ENCODE peak calls at places on chromosome 11, in ten cellular contexts. W, B, Y, J, H, M, G, F, Q and L are unnamed samples. For H3K9me3, the result is how much of the 10 kb centered on the place peaks cover.

GRCh38 chr11:10752061-10752460 is 1.0 kb downstream of the CTR9 start:
- DNase-seq in J (no peak), Y (no peak), Q (no peak), F (no peak), H (no peak), W (no peak), G (no peak), B (peak), M (no peak), L (no peak)

GRCh38 chr11:87097582-87097981 is 59.8 kb downstream of the TMEM135 start:
- DNase-seq in B (peak), W (no peak), G (peak), F (no peak), M (peak), Q (peak), Y (peak), J (peak), H (peak), L (peak)

GRCh38 chr11:57798905-57799559 is 37.4 kb downstream of the CTNND1 start:
- DNase-seq in G (no peak), J (no peak), B (no peak), F (peak), H (peak), Y (no peak), W (peak), Q (peak), M (peak), L (peak)

GRCh38 chr11:86916330-86916729 is 38.9 kb downstream of the FZD4 start:
- DNase-seq in B (no peak), Y (no peak), J (no peak), G (no peak), Q (no peak), W (no peak), F (no peak), H (peak), M (no peak), L (no peak)

GRCh38 chr11:19951558-19952083 is 208.7 kb downstream of the DBX1 start:
- DNase-seq in W (no peak), H (peak), Y (peak), F (no peak), J (no peak), M (no peak), G (peak), Q (no peak), B (peak), L (peak)

GRCh38 chr11:11218287-11218986 is 134.6 kb downstream of the CSNK2A3 start:
- DNase-seq in J (no peak), W (peak), Q (peak), G (no peak), M (peak), F (no peak), B (peak), H (no peak), Y (no peak), L (no peak)

GRCh38 chr11:10478066-10478465 is 23.0 kb downstream of the AMPD3 start:
- DNase-seq in B (no peak), F (no peak), G (no peak), Y (no peak), M (no peak), J (no peak), H (no peak), Q (no peak), W (no peak), L (no peak)

GRCh38 chr11:77351281-77351905 is 49.9 kb upstream of the GDPD4 start:
- DNase-seq in Y (no peak), F (no peak), J (no peak), B (no peak), W (no peak), G (no peak), M (no peak), H (peak), Q (no peak), L (no peak)

GRCh38 chr11:24925091-24925490 is 428.2 kb downstream of the LUZP2 start:
- DNase-seq in M (no peak), B (no peak), F (no peak), W (no peak), G (no peak), Q (no peak), H (no peak), J (no peak), Y (no peak), L (no peak)

GRCh38 chr11:121443688-121444275 is 8.3 kb upstream of the SORL1 start:
- DNase-seq in M (no peak), J (no peak), H (no peak), Q (no peak), Y (no peak), G (no peak), W (no peak), B (no peak), F (no peak), L (no peak)

GRCh38 chr11:79165908-79166307 is 274.9 kb downstream of the TENM4 start:
- DNase-seq in J (no peak), Q (no peak), W (no peak), B (no peak), M (no peak), H (no peak), G (no peak), F (no peak), Y (no peak), L (no peak)

GRCh38 chr11:65118097-65118837 is 766 bp upstream of the ZNHIT2 start:
- DNase-seq in Y (no peak), G (no peak), M (no peak), H (no peak), F (no peak), B (no peak), Q (no peak), J (no peak), W (peak), L (no peak)

DNA sequence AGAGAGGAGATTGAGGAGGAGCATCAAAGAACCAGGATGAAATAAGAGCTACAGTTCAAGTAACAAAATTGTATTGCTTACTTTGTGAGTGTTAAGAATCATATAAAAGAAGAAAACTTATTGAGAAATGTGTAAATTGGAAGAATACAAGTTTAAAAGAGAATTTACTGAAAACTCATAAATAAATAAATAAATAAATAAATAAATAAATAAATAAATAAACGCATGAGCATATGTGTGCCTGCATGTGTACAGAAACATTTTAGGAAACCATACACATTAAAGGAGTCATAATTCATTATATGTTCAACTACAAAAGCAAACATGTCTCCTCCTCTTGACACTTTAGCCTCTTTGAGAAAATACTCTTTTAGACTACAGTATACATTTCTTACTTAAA is 42.6 kb downstream of the CNTN5 start:
- DNase-seq in H (no peak), Y (no peak), B (no peak), M (no peak), Q (no peak), G (no peak), W (no peak), J (no peak), F (no peak), L (no peak)
- H3K9me3 ChIP-seq in H (under half), Y (under half), B (under half), M (under half), Q (under half), G (under half), W (under half), J (under half), F (under half), L (under half)

GRCh38 chr11:70530629-70531185 is 132.4 kb downstream of the CTTN start:
- DNase-seq in J (no peak), F (no peak), Y (no peak), W (no peak), G (no peak), M (no peak), Q (no peak), H (no peak), B (no peak), L (no peak)
- H3K9me3 ChIP-seq in J (under half), F (under half), Y (under half), W (under half), G (under half), M (under half), Q (under half), H (under half), B (under half), L (under half)

GRCh38 chr11:70820311-70820710 is 422.0 kb downstream of the CTTN start:
- DNase-seq in G (no peak), J (no peak), M (no peak), F (no peak), B (no peak), Q (no peak), W (no peak), H (no peak), Y (no peak), L (no peak)
- H3K9me3 ChIP-seq in G (under half), J (under half), M (under half), F (under half), B (under half), Q (under half), W (under half), H (under half), Y (under half), L (under half)

GRCh38 chr11:114617157-114618124 is 21.9 kb upstream of the NXPE4 start:
- DNase-seq in W (no peak), Y (no peak), G (no peak), M (peak), B (no peak), Q (no peak), F (no peak), J (no peak), H (no peak), L (no peak)
- H3K9me3 ChIP-seq in W (under half), Y (under half), G (under half), M (under half), B (half or more), Q (under half), F (under half), J (half or more), H (under half), L (under half)

DNA sequence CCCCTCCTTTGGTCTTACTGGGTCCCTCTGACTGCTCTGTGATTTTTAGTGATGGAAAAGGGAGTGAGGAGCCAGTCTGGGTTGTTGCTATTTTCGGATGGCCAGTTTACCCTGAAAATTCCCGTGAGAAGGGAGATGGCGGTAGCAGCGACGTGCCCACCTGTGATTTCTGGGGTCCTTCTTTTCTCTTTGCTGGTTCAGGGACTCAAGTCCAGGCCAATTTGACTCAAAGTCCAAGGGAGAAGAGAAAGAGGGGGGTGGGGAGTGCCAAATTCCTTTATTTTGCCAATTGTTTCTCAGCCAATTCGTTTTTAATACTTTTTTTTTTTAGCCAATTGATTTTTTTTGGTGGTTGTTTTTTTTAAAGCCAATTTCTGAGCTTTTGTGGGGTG is 7.0 kb downstream of the IGF2 start:
- DNase-seq in M (no peak), J (no peak), H (no peak), G (no peak), Y (no peak), F (no peak), B (no peak), W (no peak), Q (no peak), L (no peak)
- H3K9me3 ChIP-seq in M (under half), J (under half), H (under half), G (under half), Y (under half), F (under half), B (under half), W (under half), Q (under half), L (under half)

GRCh38 chr11:70578371-70578770 is 180.0 kb downstream of the CTTN start:
- DNase-seq in B (no peak), Y (no peak), G (no peak), M (no peak), J (no peak), W (no peak), F (no peak), H (no peak), Q (no peak), L (peak)

GRCh38 chr11:70580036-70580805 is 181.9 kb downstream of the CTTN start:
- DNase-seq in M (no peak), H (no peak), Q (no peak), F (no peak), W (no peak), J (no peak), Y (no peak), B (no peak), G (no peak), L (peak)

GRCh38 chr11:70578831-70579230 is 180.5 kb downstream of the CTTN start:
- DNase-seq in M (no peak), G (no peak), B (no peak), F (no peak), H (no peak), Y (no peak), J (no peak), Q (no peak), W (no peak), L (peak)

GRCh38 chr11:70577948-70578347 is 179.6 kb downstream of the CTTN start:
- DNase-seq in J (no peak), Q (no peak), Y (no peak), H (no peak), G (no peak), F (no peak), B (no peak), W (no peak), M (no peak), L (no peak)

DNA sequence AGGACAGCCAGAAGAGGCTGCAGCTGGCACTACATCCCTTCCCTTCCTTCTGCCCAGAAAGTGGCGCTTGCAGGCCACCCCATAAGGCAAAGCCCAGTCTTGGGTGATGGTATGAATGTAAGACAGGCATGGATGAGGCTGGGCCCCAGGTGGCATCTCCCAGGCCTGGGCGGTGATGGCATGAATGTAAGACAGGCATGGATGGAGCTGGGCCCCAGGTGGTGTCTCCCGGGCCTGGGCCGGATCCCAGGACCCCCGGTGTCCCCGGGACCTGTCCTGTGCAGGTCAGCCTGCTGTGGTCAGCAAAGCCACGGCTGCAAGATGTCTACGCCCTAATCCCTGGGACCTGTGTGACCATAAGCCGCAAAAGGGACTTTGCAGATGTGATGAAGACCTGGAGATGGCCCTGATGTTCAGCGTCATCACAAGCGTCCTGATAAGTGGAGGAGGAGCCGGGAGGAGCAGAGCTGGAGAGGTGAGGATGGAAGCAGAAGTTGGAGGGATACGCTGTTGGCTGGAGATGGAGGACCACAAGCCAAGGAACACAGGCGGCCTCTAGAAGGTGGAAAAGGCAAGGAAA is 181.1 kb downstream of the CTTN start:
- DNase-seq in Q (no peak), W (no peak), G (no peak), Y (no peak), B (no peak), F (no peak), M (no peak), H (no peak), J (no peak), L (no peak)
- H3K9me3 ChIP-seq in Q (under half), W (under half), G (under half), Y (under half), B (under half), F (under half), M (under half), H (under half), J (under half), L (under half)

DNA sequence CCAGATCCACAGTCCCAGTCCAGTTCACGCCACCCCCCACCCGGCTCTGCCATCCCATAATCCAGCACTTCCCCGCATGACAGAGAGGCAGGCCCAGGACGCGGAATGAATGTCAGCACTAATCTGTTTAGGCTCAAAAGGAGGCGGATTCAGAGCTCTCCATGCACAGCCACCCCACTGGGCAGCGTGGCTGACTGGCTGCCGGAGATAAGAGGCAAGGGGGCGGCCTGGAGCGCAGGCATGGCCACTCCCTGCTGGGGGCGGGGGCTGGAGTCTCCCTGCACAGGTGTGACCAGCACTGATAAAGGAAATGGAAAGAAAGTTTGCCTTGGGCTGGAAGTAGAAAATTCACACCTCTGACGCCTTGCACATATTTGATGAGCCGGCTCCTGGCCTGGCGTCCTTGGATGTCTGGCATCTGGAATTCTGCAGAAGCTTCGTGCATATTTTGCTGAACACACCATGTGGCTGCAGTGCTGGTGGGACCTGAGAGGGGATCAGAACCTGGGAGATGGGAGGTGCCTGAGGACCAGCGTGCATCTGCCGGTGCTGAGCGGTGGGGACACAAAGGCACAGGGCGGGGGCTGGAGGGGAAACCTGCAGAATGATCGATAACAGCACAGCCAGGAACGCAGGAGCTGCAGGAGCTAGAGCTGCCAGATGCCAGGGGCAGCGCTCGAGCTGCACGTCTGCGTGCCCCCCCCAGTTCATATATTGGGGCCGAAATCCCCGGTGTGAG is 344.4 kb downstream of the CTTN start:
- DNase-seq in B (no peak), Y (no peak), G (peak), M (no peak), Q (no peak), H (no peak), J (peak), W (peak), F (no peak), L (peak)
- H3K9me3 ChIP-seq in B (under half), Y (under half), G (under half), M (under half), Q (under half), H (under half), J (under half), W (under half), F (under half), L (under half)

DNA sequence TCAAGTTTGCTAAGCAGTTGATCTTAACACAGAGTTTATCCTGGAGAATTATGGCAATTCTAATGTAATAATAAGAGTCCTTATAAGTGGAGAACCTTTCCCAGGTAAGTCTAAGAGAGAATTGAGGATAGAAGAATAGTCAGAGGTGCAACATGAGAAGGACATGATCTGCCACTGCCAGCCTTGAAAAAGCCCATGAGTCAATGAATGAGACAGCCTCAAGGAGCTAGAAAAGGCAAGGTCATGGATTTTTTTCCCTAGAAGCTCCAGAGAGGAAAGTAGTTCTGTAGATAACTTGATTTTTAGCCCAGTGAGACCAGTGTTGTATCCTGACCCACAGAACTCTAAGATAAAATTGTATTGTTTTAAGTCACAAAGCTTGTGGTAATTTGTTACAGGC is 16.9 kb downstream of the MS4A6A start:
- DNase-seq in Q (no peak), G (no peak), J (no peak), W (no peak), H (no peak), F (no peak), M (no peak), B (no peak), Y (no peak), L (no peak)
- H3K9me3 ChIP-seq in Q (under half), G (under half), J (under half), W (under half), H (under half), F (under half), M (under half), B (under half), Y (under half), L (under half)